ENCODE peak calls at places on chromosome 14, in five cellular contexts. One of them, this sample, is unnamed. For H3K9me2, the result is how much of the 10 kb centered on the place peaks cover.

GRCh38 chr14:69101331-69101826 is 51.5 kb downstream of the DCAF5 start:
- DNase-seq in GM23248: peak
- DNase-seq in Karpas-422: peak
- DNase-seq in SK-N-SH: peak
- DNase-seq in OCI-LY7: no peak
- DNase-seq in this sample: no peak

GRCh38 chr14:31090872-31091764 is 64.9 kb upstream of the STRN3 start:
- DNase-seq in GM23248: peak
- DNase-seq in Karpas-422: no peak
- DNase-seq in SK-N-SH: no peak
- DNase-seq in OCI-LY7: no peak
- DNase-seq in this sample: peak

GRCh38 chr14:101470266-101470665 is 91.0 kb upstream of the DIO3 start:
- DNase-seq in GM23248: no peak
- DNase-seq in Karpas-422: no peak
- DNase-seq in SK-N-SH: no peak
- DNase-seq in OCI-LY7: no peak
- DNase-seq in this sample: no peak

GRCh38 chr14:59461891-59462290 is 3.3 kb downstream of the GPR135 start:
- DNase-seq in GM23248: no peak
- DNase-seq in Karpas-422: no peak
- DNase-seq in SK-N-SH: no peak
- DNase-seq in OCI-LY7: no peak
- DNase-seq in this sample: no peak

GRCh38 chr14:73764881-73765280 is 50.7 kb upstream of the PNMA1 start:
- DNase-seq in GM23248: no peak
- DNase-seq in Karpas-422: peak
- DNase-seq in SK-N-SH: no peak
- DNase-seq in OCI-LY7: peak
- DNase-seq in this sample: peak

GRCh38 chr14:68104518-68104917 is 284.9 kb downstream of the RAD51B start:
- DNase-seq in GM23248: peak
- DNase-seq in Karpas-422: no peak
- DNase-seq in SK-N-SH: no peak
- DNase-seq in OCI-LY7: no peak
- DNase-seq in this sample: no peak

GRCh38 chr14:40004871-40005503 is 572.8 kb upstream of the FBXO33 start:
- DNase-seq in GM23248: no peak
- DNase-seq in Karpas-422: no peak
- DNase-seq in SK-N-SH: no peak
- DNase-seq in OCI-LY7: no peak
- DNase-seq in this sample: no peak

GRCh38 chr14:69069020-69069421 is 83.9 kb downstream of the DCAF5 start:
- DNase-seq in GM23248: peak
- DNase-seq in Karpas-422: no peak
- DNase-seq in SK-N-SH: no peak
- DNase-seq in OCI-LY7: no peak
- DNase-seq in this sample: no peak

GRCh38 chr14:35378638-35379568 is 25.6 kb downstream of the NFKBIA start:
- DNase-seq in GM23248: peak
- DNase-seq in Karpas-422: no peak
- DNase-seq in SK-N-SH: no peak
- DNase-seq in OCI-LY7: no peak
- DNase-seq in this sample: no peak

GRCh38 chr14:24956104-24956503 is 93.8 kb downstream of the STXBP6 start:
- DNase-seq in GM23248: no peak
- DNase-seq in Karpas-422: no peak
- DNase-seq in SK-N-SH: no peak
- DNase-seq in OCI-LY7: no peak
- DNase-seq in this sample: no peak

GRCh38 chr14:34409721-34410120 is 52.3 kb downstream of the SPTSSA start:
- DNase-seq in GM23248: no peak
- DNase-seq in Karpas-422: no peak
- DNase-seq in SK-N-SH: no peak
- DNase-seq in OCI-LY7: no peak
- DNase-seq in this sample: no peak

GRCh38 chr14:61399365-61399764 is 78.0 kb downstream of the PRKCH start:
- DNase-seq in GM23248: no peak
- DNase-seq in Karpas-422: no peak
- DNase-seq in SK-N-SH: no peak
- DNase-seq in OCI-LY7: no peak
- DNase-seq in this sample: no peak

GRCh38 chr14:95222870-95223398 is 65.6 kb upstream of the DICER1 start:
- DNase-seq in GM23248: peak
- DNase-seq in Karpas-422: no peak
- DNase-seq in SK-N-SH: no peak
- DNase-seq in OCI-LY7: no peak
- DNase-seq in this sample: no peak

GRCh38 chr14:81178063-81178462 is 42.7 kb downstream of the GTF2A1 start:
- DNase-seq in GM23248: no peak
- DNase-seq in Karpas-422: no peak
- DNase-seq in SK-N-SH: no peak
- DNase-seq in OCI-LY7: no peak
- DNase-seq in this sample: no peak

GRCh38 chr14:95256011-95256775 is 63.5 kb downstream of the CLMN start:
- DNase-seq in GM23248: peak
- DNase-seq in Karpas-422: no peak
- DNase-seq in SK-N-SH: no peak
- DNase-seq in OCI-LY7: no peak
- DNase-seq in this sample: peak

GRCh38 chr14:45715946-45716345 is 462.9 kb upstream of the MIS18BP1 start:
- DNase-seq in GM23248: peak
- DNase-seq in Karpas-422: no peak
- DNase-seq in SK-N-SH: no peak
- DNase-seq in OCI-LY7: no peak
- DNase-seq in this sample: no peak

GRCh38 chr14:104143521-104144452 is 5.4 kb downstream of the KIF26A start:
- DNase-seq in GM23248: no peak
- DNase-seq in Karpas-422: no peak
- DNase-seq in SK-N-SH: peak
- DNase-seq in OCI-LY7: no peak
- DNase-seq in this sample: no peak

GRCh38 chr14:93056840-93057585 is 58.7 kb downstream of the ITPK1 start:
- DNase-seq in GM23248: peak
- DNase-seq in Karpas-422: no peak
- DNase-seq in SK-N-SH: no peak
- DNase-seq in OCI-LY7: no peak
- DNase-seq in this sample: no peak

GRCh38 chr14:55129086-55129427 is at the start of gene LGALS3:
- DNase-seq in GM23248: peak
- DNase-seq in Karpas-422: no peak
- DNase-seq in SK-N-SH: peak
- DNase-seq in OCI-LY7: no peak
- DNase-seq in this sample: peak

GRCh38 chr14:78902010-78902623 is 731.9 kb downstream of the NRXN3 start:
- DNase-seq in GM23248: peak
- DNase-seq in Karpas-422: peak
- DNase-seq in SK-N-SH: peak
- DNase-seq in OCI-LY7: peak
- DNase-seq in this sample: peak

GRCh38 chr14:92652413-92653151 is 95.8 kb downstream of the LGMN start:
- DNase-seq in GM23248: no peak
- DNase-seq in Karpas-422: no peak
- DNase-seq in SK-N-SH: no peak
- DNase-seq in OCI-LY7: no peak
- DNase-seq in this sample: no peak

GRCh38 chr14:59150990-59151389 is 37.5 kb upstream of the DAAM1 start:
- DNase-seq in GM23248: no peak
- DNase-seq in Karpas-422: peak
- DNase-seq in SK-N-SH: no peak
- DNase-seq in OCI-LY7: peak
- DNase-seq in this sample: no peak

GRCh38 chr14:75220097-75220496 is 43.7 kb upstream of the TMED10 start:
- DNase-seq in GM23248: no peak
- DNase-seq in Karpas-422: no peak
- DNase-seq in SK-N-SH: no peak
- DNase-seq in OCI-LY7: no peak
- DNase-seq in this sample: no peak

GRCh38 chr14:100246136-100246535 is 7.2 kb downstream of the YY1 start:
- DNase-seq in GM23248: no peak
- DNase-seq in Karpas-422: no peak
- DNase-seq in SK-N-SH: peak
- DNase-seq in OCI-LY7: no peak
- DNase-seq in this sample: no peak

GRCh38 chr14:104881369-104881979 is 16.4 kb downstream of the CEP170B start:
- DNase-seq in GM23248: no peak
- DNase-seq in Karpas-422: no peak
- DNase-seq in SK-N-SH: peak
- DNase-seq in OCI-LY7: no peak
- DNase-seq in this sample: no peak

GRCh38 chr14:103275000-103275399 is 59.0 kb upstream of the EIF5 start:
- DNase-seq in GM23248: no peak
- DNase-seq in Karpas-422: no peak
- DNase-seq in SK-N-SH: no peak
- DNase-seq in OCI-LY7: no peak
- DNase-seq in this sample: no peak

GRCh38 chr14:39097159-39097558 is 5.9 kb downstream of the SEC23A start:
- DNase-seq in GM23248: peak
- DNase-seq in Karpas-422: no peak
- DNase-seq in SK-N-SH: no peak
- DNase-seq in OCI-LY7: no peak
- DNase-seq in this sample: no peak

GRCh38 chr14:74085047-74085637 is 386 bp downstream of the LIN52 start:
- DNase-seq in GM23248: peak
- DNase-seq in Karpas-422: peak
- DNase-seq in SK-N-SH: peak
- DNase-seq in OCI-LY7: peak
- DNase-seq in this sample: peak

GRCh38 chr14:105364100-105364708 is 34.1 kb upstream of the TEX22 start:
- DNase-seq in GM23248: peak
- DNase-seq in Karpas-422: peak
- DNase-seq in SK-N-SH: peak
- DNase-seq in OCI-LY7: no peak
- DNase-seq in this sample: no peak

GRCh38 chr14:69240527-69241173 is 19.3 kb upstream of the GALNT16 start:
- DNase-seq in GM23248: no peak
- DNase-seq in Karpas-422: no peak
- DNase-seq in SK-N-SH: no peak
- DNase-seq in OCI-LY7: no peak
- DNase-seq in this sample: no peak

GRCh38 chr14:79254069-79254775 is 957.1 kb downstream of the DIO2 start:
- DNase-seq in GM23248: peak
- DNase-seq in Karpas-422: no peak
- DNase-seq in SK-N-SH: no peak
- DNase-seq in OCI-LY7: no peak
- DNase-seq in this sample: no peak

GRCh38 chr14:98458702-98459101 is 813.3 kb downstream of the BCL11B start:
- DNase-seq in GM23248: no peak
- DNase-seq in Karpas-422: no peak
- DNase-seq in SK-N-SH: no peak
- DNase-seq in OCI-LY7: no peak
- DNase-seq in this sample: no peak
- H3K9me2 ChIP-seq in GM23248: under half
- H3K9me2 ChIP-seq in Karpas-422: under half
- H3K9me2 ChIP-seq in SK-N-SH: under half
- H3K9me2 ChIP-seq in OCI-LY7: under half
- H3K9me2 ChIP-seq in this sample: under half

GRCh38 chr14:90808759-90809529 is 7.3 kb downstream of the TTC7B start:
- DNase-seq in GM23248: peak
- DNase-seq in Karpas-422: no peak
- DNase-seq in SK-N-SH: no peak
- DNase-seq in OCI-LY7: no peak
- DNase-seq in this sample: no peak
- H3K9me2 ChIP-seq in GM23248: under half
- H3K9me2 ChIP-seq in Karpas-422: under half
- H3K9me2 ChIP-seq in SK-N-SH: under half
- H3K9me2 ChIP-seq in OCI-LY7: under half
- H3K9me2 ChIP-seq in this sample: under half

GRCh38 chr14:64865992-64866391 is 13.7 kb downstream of the SPTB start:
- DNase-seq in GM23248: no peak
- DNase-seq in Karpas-422: no peak
- DNase-seq in SK-N-SH: no peak
- DNase-seq in OCI-LY7: no peak
- DNase-seq in this sample: no peak

GRCh38 chr14:64871344-64871743 is 8.4 kb downstream of the SPTB start:
- DNase-seq in GM23248: no peak
- DNase-seq in Karpas-422: no peak
- DNase-seq in SK-N-SH: no peak
- DNase-seq in OCI-LY7: no peak
- DNase-seq in this sample: no peak

GRCh38 chr14:64864258-64864657 is 15.4 kb downstream of the SPTB start:
- DNase-seq in GM23248: no peak
- DNase-seq in Karpas-422: no peak
- DNase-seq in SK-N-SH: no peak
- DNase-seq in OCI-LY7: no peak
- DNase-seq in this sample: no peak

GRCh38 chr14:64870160-64870559 is 9.5 kb downstream of the SPTB start:
- DNase-seq in GM23248: no peak
- DNase-seq in Karpas-422: peak
- DNase-seq in SK-N-SH: no peak
- DNase-seq in OCI-LY7: no peak
- DNase-seq in this sample: no peak

DNA sequence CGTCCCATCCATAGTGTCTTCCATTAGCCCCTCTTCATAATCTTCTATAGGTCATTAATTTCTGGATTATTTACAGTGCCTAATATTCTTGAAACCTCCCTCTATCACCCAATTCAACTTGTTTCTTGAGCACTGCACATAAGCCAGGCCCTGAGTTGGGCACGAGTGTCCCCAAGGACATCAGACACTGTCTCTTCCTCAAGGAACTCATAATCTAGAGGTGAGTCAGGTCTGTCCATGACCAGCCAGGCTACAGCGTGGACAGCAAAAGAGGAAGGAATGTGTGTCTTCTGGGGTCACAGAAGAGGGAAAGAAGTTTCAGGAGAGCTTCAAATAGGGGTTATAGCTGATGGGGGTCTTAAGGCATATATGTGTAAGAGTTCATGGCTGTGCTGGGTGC is 12.5 kb downstream of the SPTB start:
- DNase-seq in GM23248: no peak
- DNase-seq in Karpas-422: no peak
- DNase-seq in SK-N-SH: no peak
- DNase-seq in OCI-LY7: no peak
- DNase-seq in this sample: no peak
- H3K9me2 ChIP-seq in GM23248: under half
- H3K9me2 ChIP-seq in Karpas-422: under half
- H3K9me2 ChIP-seq in SK-N-SH: under half
- H3K9me2 ChIP-seq in OCI-LY7: under half
- H3K9me2 ChIP-seq in this sample: under half

GRCh38 chr14:89953602-89954001 is 928 bp downstream of the EFCAB11 start:
- DNase-seq in GM23248: peak
- DNase-seq in Karpas-422: peak
- DNase-seq in SK-N-SH: no peak
- DNase-seq in OCI-LY7: no peak
- DNase-seq in this sample: no peak

GRCh38 chr14:89955418-89956293 is at the start of gene TDP1:
- DNase-seq in GM23248: peak
- DNase-seq in Karpas-422: peak
- DNase-seq in SK-N-SH: peak
- DNase-seq in OCI-LY7: peak
- DNase-seq in this sample: peak

GRCh38 chr14:89955022-89955414 is 488 bp upstream of the EFCAB11 start:
- DNase-seq in GM23248: no peak
- DNase-seq in Karpas-422: no peak
- DNase-seq in SK-N-SH: no peak
- DNase-seq in OCI-LY7: no peak
- DNase-seq in this sample: peak

GRCh38 chr14:89952581-89952980 is 1.9 kb downstream of the EFCAB11 start:
- DNase-seq in GM23248: no peak
- DNase-seq in Karpas-422: no peak
- DNase-seq in SK-N-SH: no peak
- DNase-seq in OCI-LY7: no peak
- DNase-seq in this sample: no peak

GRCh38 chr14:89954045-89955021 is at the start of gene EFCAB11:
- DNase-seq in GM23248: peak
- DNase-seq in Karpas-422: peak
- DNase-seq in SK-N-SH: peak
- DNase-seq in OCI-LY7: peak
- DNase-seq in this sample: peak
- H3K9me2 ChIP-seq in GM23248: under half
- H3K9me2 ChIP-seq in Karpas-422: under half
- H3K9me2 ChIP-seq in SK-N-SH: under half
- H3K9me2 ChIP-seq in OCI-LY7: under half
- H3K9me2 ChIP-seq in this sample: under half

This sample was measured in PC-9.